ENCODE peak calls at places on chromosomes 1 and 21, in seven cellular contexts. One of them, this sample, is unnamed.

GRCh38 chr1:25896266-25896665 is 10.0 kb downstream of the STMN1 start:
- DNase-seq in A549: no peak
- DNase-seq in upper lobe of left lung: no peak
- DNase-seq in suprapubic skin: no peak
- DNase-seq in ovary: no peak
- DNase-seq in tibial nerve: no peak
- DNase-seq in stomach: no peak
- DNase-seq in this sample: no peak

GRCh38 chr1:29639741-29640427 is 403.6 kb downstream of the PTPRU start:
- DNase-seq in A549: no peak
- DNase-seq in upper lobe of left lung: no peak
- DNase-seq in suprapubic skin: peak; percentile 75
- DNase-seq in ovary: no peak
- DNase-seq in tibial nerve: no peak
- DNase-seq in stomach: no peak
- DNase-seq in this sample: no peak

GRCh38 chr1:173861731-173862145 is 6.1 kb downstream of the GAS5 start:
- DNase-seq in A549: no peak
- DNase-seq in upper lobe of left lung: no peak
- DNase-seq in suprapubic skin: no peak
- DNase-seq in ovary: no peak
- DNase-seq in tibial nerve: no peak
- DNase-seq in stomach: no peak
- DNase-seq in this sample: no peak

GRCh38 chr21:35450830-35451229 is 401.7 kb upstream of the RUNX1 start:
- DNase-seq in A549: no peak
- DNase-seq in upper lobe of left lung: no peak
- DNase-seq in suprapubic skin: no peak
- DNase-seq in ovary: no peak
- DNase-seq in tibial nerve: no peak
- DNase-seq in stomach: no peak
- DNase-seq in this sample: no peak

GRCh38 chr1:29122662-29122986 is 1.1 kb downstream of the TMEM200B start:
- DNase-seq in A549: no peak
- DNase-seq in upper lobe of left lung: peak; percentile 90
- DNase-seq in suprapubic skin: peak; percentile 88
- DNase-seq in ovary: peak; percentile 72
- DNase-seq in tibial nerve: no peak
- DNase-seq in stomach: peak; percentile 49
- DNase-seq in this sample: peak; percentile 55

GRCh38 chr21:32474179-32475059 is 61.9 kb downstream of the EVA1C start:
- DNase-seq in A549: no peak
- DNase-seq in upper lobe of left lung: no peak
- DNase-seq in suprapubic skin: no peak
- DNase-seq in ovary: no peak
- DNase-seq in tibial nerve: no peak
- DNase-seq in stomach: peak; percentile 29
- DNase-seq in this sample: no peak

GRCh38 chr21:16305686-16306085 is 575.9 kb downstream of the USP25 start:
- DNase-seq in A549: no peak
- DNase-seq in upper lobe of left lung: no peak
- DNase-seq in suprapubic skin: no peak
- DNase-seq in ovary: peak; percentile 32
- DNase-seq in tibial nerve: no peak
- DNase-seq in stomach: no peak
- DNase-seq in this sample: no peak

GRCh38 chr1:145916745-145917144 is 1.8 kb downstream of the PEX11B start:
- DNase-seq in A549: no peak
- DNase-seq in upper lobe of left lung: no peak
- DNase-seq in suprapubic skin: no peak
- DNase-seq in ovary: no peak
- DNase-seq in tibial nerve: no peak
- DNase-seq in stomach: no peak
- DNase-seq in this sample: no peak

GRCh38 chr1:59852117-59852516 is 37.4 kb downstream of the HOOK1 start:
- DNase-seq in A549: no peak
- DNase-seq in upper lobe of left lung: no peak
- DNase-seq in suprapubic skin: no peak
- DNase-seq in ovary: no peak
- DNase-seq in tibial nerve: no peak
- DNase-seq in stomach: no peak
- DNase-seq in this sample: no peak

GRCh38 chr1:202710070-202711025 is at the start of gene SYT2:
- DNase-seq in A549: peak; percentile 34
- DNase-seq in upper lobe of left lung: peak; percentile 88
- DNase-seq in suprapubic skin: no peak
- DNase-seq in ovary: peak; percentile 72
- DNase-seq in tibial nerve: no peak
- DNase-seq in stomach: peak; percentile 35
- DNase-seq in this sample: peak; percentile 16

GRCh38 chr21:40053007-40053406 is 185.8 kb downstream of the PCP4 start:
- DNase-seq in A549: no peak
- DNase-seq in upper lobe of left lung: peak; percentile 61
- DNase-seq in suprapubic skin: no peak
- DNase-seq in ovary: no peak
- DNase-seq in tibial nerve: peak; percentile 36
- DNase-seq in stomach: no peak
- DNase-seq in this sample: peak; percentile 13

GRCh38 chr1:220391426-220391825 is 119.2 kb upstream of the RAB3GAP2 start:
- DNase-seq in A549: no peak
- DNase-seq in upper lobe of left lung: no peak
- DNase-seq in suprapubic skin: no peak
- DNase-seq in ovary: no peak
- DNase-seq in tibial nerve: no peak
- DNase-seq in stomach: no peak
- DNase-seq in this sample: no peak

GRCh38 chr1:183246436-183246835 is 60.4 kb downstream of the LAMC2 start:
- DNase-seq in A549: no peak
- DNase-seq in upper lobe of left lung: no peak
- DNase-seq in suprapubic skin: no peak
- DNase-seq in ovary: no peak
- DNase-seq in tibial nerve: no peak
- DNase-seq in stomach: no peak
- DNase-seq in this sample: no peak

GRCh38 chr1:236027096-236027495 is 37.8 kb downstream of the NID1 start:
- DNase-seq in A549: no peak
- DNase-seq in upper lobe of left lung: no peak
- DNase-seq in suprapubic skin: no peak
- DNase-seq in ovary: no peak
- DNase-seq in tibial nerve: no peak
- DNase-seq in stomach: no peak
- DNase-seq in this sample: no peak

GRCh38 chr1:61241411-61241838 is 159.1 kb downstream of the NFIA start:
- DNase-seq in A549: no peak
- DNase-seq in upper lobe of left lung: no peak
- DNase-seq in suprapubic skin: no peak
- DNase-seq in ovary: peak; percentile 36
- DNase-seq in tibial nerve: peak; percentile 66
- DNase-seq in stomach: no peak
- DNase-seq in this sample: peak; percentile 41

GRCh38 chr21:44941567-44941966 is 1.7 kb downstream of the SLX9 start:
- DNase-seq in A549: no peak
- DNase-seq in upper lobe of left lung: no peak
- DNase-seq in suprapubic skin: peak; percentile 53
- DNase-seq in ovary: no peak
- DNase-seq in tibial nerve: no peak
- DNase-seq in stomach: no peak
- DNase-seq in this sample: no peak

GRCh38 chr1:108972941-108973340 is 9.7 kb upstream of the CLCC1 start:
- DNase-seq in A549: no peak
- DNase-seq in upper lobe of left lung: no peak
- DNase-seq in suprapubic skin: no peak
- DNase-seq in ovary: no peak
- DNase-seq in tibial nerve: no peak
- DNase-seq in stomach: no peak
- DNase-seq in this sample: no peak

GRCh38 chr1:45846931-45847330 is 43.5 kb downstream of the MAST2 start:
- DNase-seq in A549: no peak
- DNase-seq in upper lobe of left lung: no peak
- DNase-seq in suprapubic skin: no peak
- DNase-seq in ovary: no peak
- DNase-seq in tibial nerve: no peak
- DNase-seq in stomach: no peak
- DNase-seq in this sample: no peak

GRCh38 chr1:31453384-31454079 is 40.5 kb downstream of the SERINC2 start:
- DNase-seq in A549: no peak
- DNase-seq in upper lobe of left lung: no peak
- DNase-seq in suprapubic skin: no peak
- DNase-seq in ovary: no peak
- DNase-seq in tibial nerve: no peak
- DNase-seq in stomach: no peak
- DNase-seq in this sample: no peak

GRCh38 chr1:224632381-224632871 is 16.3 kb downstream of the CNIH3 start:
- DNase-seq in A549: no peak
- DNase-seq in upper lobe of left lung: no peak
- DNase-seq in suprapubic skin: no peak
- DNase-seq in ovary: peak; percentile 28
- DNase-seq in tibial nerve: no peak
- DNase-seq in stomach: peak; percentile 43
- DNase-seq in this sample: no peak

GRCh38 chr1:205711105-205712048 is 31.1 kb upstream of the SLC45A3 start:
- DNase-seq in A549: peak; percentile 59
- DNase-seq in upper lobe of left lung: no peak
- DNase-seq in suprapubic skin: no peak
- DNase-seq in ovary: peak; percentile 58
- DNase-seq in tibial nerve: peak; percentile 84
- DNase-seq in stomach: peak; percentile 71
- DNase-seq in this sample: peak; percentile 70

GRCh38 chr1:3657578-3658230 is 5.4 kb downstream of the TP73 start:
- DNase-seq in A549: no peak
- DNase-seq in upper lobe of left lung: peak; percentile 77
- DNase-seq in suprapubic skin: no peak
- DNase-seq in ovary: no peak
- DNase-seq in tibial nerve: no peak
- DNase-seq in stomach: no peak
- DNase-seq in this sample: no peak

GRCh38 chr1:68675336-68675735 is 178.5 kb upstream of the DEPDC1 start:
- DNase-seq in A549: no peak
- DNase-seq in upper lobe of left lung: no peak
- DNase-seq in suprapubic skin: no peak
- DNase-seq in ovary: no peak
- DNase-seq in tibial nerve: no peak
- DNase-seq in stomach: no peak
- DNase-seq in this sample: no peak

GRCh38 chr1:181081399-181081798 is 7.1 kb upstream of the IER5 start:
- DNase-seq in A549: no peak
- DNase-seq in upper lobe of left lung: no peak
- DNase-seq in suprapubic skin: no peak
- DNase-seq in ovary: no peak
- DNase-seq in tibial nerve: no peak
- DNase-seq in stomach: no peak
- DNase-seq in this sample: no peak

GRCh38 chr1:43152866-43153265 is 19.2 kb downstream of the EBNA1BP2 start:
- DNase-seq in A549: no peak
- DNase-seq in upper lobe of left lung: no peak
- DNase-seq in suprapubic skin: no peak
- DNase-seq in ovary: no peak
- DNase-seq in tibial nerve: no peak
- DNase-seq in stomach: no peak
- DNase-seq in this sample: no peak

GRCh38 chr1:160353223-160353622 is 10.0 kb downstream of the NCSTN start:
- DNase-seq in A549: no peak
- DNase-seq in upper lobe of left lung: no peak
- DNase-seq in suprapubic skin: no peak
- DNase-seq in ovary: no peak
- DNase-seq in tibial nerve: no peak
- DNase-seq in stomach: no peak
- DNase-seq in this sample: no peak

GRCh38 chr1:125065821-125066180 is 3881.0 kb downstream of the SRGAP2C start:
- DNase-seq in A549: no peak
- DNase-seq in upper lobe of left lung: peak; percentile 26
- DNase-seq in suprapubic skin: peak; percentile 64
- DNase-seq in ovary: no peak
- DNase-seq in tibial nerve: no peak
- DNase-seq in stomach: no peak
- DNase-seq in this sample: no peak

GRCh38 chr1:204166237-204166636 is at the start of gene REN:
- DNase-seq in A549: no peak
- DNase-seq in upper lobe of left lung: no peak
- DNase-seq in suprapubic skin: no peak
- DNase-seq in ovary: no peak
- DNase-seq in tibial nerve: no peak
- DNase-seq in stomach: no peak
- DNase-seq in this sample: no peak

GRCh38 chr1:235939488-235939775 is 72.7 kb upstream of the LYST start:
- DNase-seq in A549: no peak
- DNase-seq in upper lobe of left lung: no peak
- DNase-seq in suprapubic skin: no peak
- DNase-seq in ovary: no peak
- DNase-seq in tibial nerve: no peak
- DNase-seq in stomach: no peak
- DNase-seq in this sample: no peak

GRCh38 chr1:81548918-81549587 is 251.7 kb upstream of the ADGRL2 start:
- DNase-seq in A549: no peak
- DNase-seq in upper lobe of left lung: no peak
- DNase-seq in suprapubic skin: no peak
- DNase-seq in ovary: no peak
- DNase-seq in tibial nerve: no peak
- DNase-seq in stomach: no peak
- DNase-seq in this sample: no peak
- H3K4me1 ChIP-seq in A549: no peaks in the 10 kb centered on the region
- H3K4me1 ChIP-seq in upper lobe of left lung: peaks cover 8% of the 10 kb centered on the region
- H3K4me1 ChIP-seq in suprapubic skin: peaks cover 14% of the 10 kb centered on the region
- H3K4me1 ChIP-seq in ovary: no peaks in the 10 kb centered on the region
- H3K4me1 ChIP-seq in tibial nerve: no peaks in the 10 kb centered on the region
- H3K4me1 ChIP-seq in stomach: no peaks in the 10 kb centered on the region
- H3K4me1 ChIP-seq in this sample: no peaks in the 10 kb centered on the region

GRCh38 chr1:44807364-44808062 is 362 bp upstream of the DYNLT4 start:
- DNase-seq in A549: peak; percentile 90
- DNase-seq in upper lobe of left lung: peak; percentile 86
- DNase-seq in suprapubic skin: peak; percentile 99
- DNase-seq in ovary: peak; percentile 98
- DNase-seq in tibial nerve: peak; percentile 97
- DNase-seq in stomach: peak; percentile 95
- DNase-seq in this sample: peak; percentile 97
- TF ChIP-seq EP300 in A549: peak; percentile 64
- TF ChIP-seq EP300 in upper lobe of left lung: no peak
- TF ChIP-seq EP300 in suprapubic skin: no peak
- TF ChIP-seq EP300 in ovary: peak; percentile 54
- TF ChIP-seq EP300 in tibial nerve: peak; percentile 77
- TF ChIP-seq EP300 in stomach: peak; percentile 19
- TF ChIP-seq EP300 in this sample: peak; percentile 83

GRCh38 chr1:8410791-8411190 is 92.9 kb downstream of the SLC45A1 start:
- DNase-seq in A549: no peak
- DNase-seq in upper lobe of left lung: no peak
- DNase-seq in suprapubic skin: no peak
- DNase-seq in ovary: no peak
- DNase-seq in tibial nerve: no peak
- DNase-seq in stomach: no peak
- DNase-seq in this sample: no peak
- H3K4me1 ChIP-seq in A549: peaks cover 35% of the 10 kb centered on the region
- H3K4me1 ChIP-seq in upper lobe of left lung: peaks cover 80% of the 10 kb centered on the region
- H3K4me1 ChIP-seq in suprapubic skin: peaks cover 86% of the 10 kb centered on the region
- H3K4me1 ChIP-seq in ovary: peaks cover 44% of the 10 kb centered on the region
- H3K4me1 ChIP-seq in tibial nerve: peaks cover 59% of the 10 kb centered on the region
- H3K4me1 ChIP-seq in stomach: peaks cover 100% of the 10 kb centered on the region
- H3K4me1 ChIP-seq in this sample: peaks cover 79% of the 10 kb centered on the region

DNA sequence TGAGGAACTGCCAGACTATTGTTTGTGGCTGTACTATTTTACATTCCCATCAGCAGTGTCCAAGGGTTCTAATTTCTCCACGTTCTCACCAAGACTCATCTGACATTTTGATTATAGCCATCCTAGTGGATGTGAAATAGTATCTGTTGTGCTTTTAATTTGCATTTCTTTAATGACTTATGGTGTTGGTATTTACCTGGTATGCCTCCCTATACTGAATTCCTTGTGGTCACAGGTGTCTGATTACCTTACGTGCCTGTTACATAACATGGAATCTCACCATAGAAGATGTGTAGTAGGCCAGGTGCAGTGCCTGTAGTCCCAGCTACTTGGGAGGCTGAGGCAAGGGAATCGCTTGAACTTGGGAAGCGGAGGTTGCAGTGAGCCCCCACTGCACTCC is 13.5 kb downstream of the ZYG11A start:
- DNase-seq in A549: no peak
- DNase-seq in upper lobe of left lung: no peak
- DNase-seq in suprapubic skin: no peak
- DNase-seq in ovary: no peak
- DNase-seq in tibial nerve: no peak
- DNase-seq in stomach: no peak
- DNase-seq in this sample: no peak
- TF ChIP-seq EP300 in A549: no peak
- TF ChIP-seq EP300 in upper lobe of left lung: no peak
- TF ChIP-seq EP300 in suprapubic skin: no peak
- TF ChIP-seq EP300 in ovary: no peak
- TF ChIP-seq EP300 in tibial nerve: no peak
- TF ChIP-seq EP300 in stomach: no peak
- TF ChIP-seq EP300 in this sample: no peak